ENCODE peak calls at places on chromosomes 7 and 10, in six cellular contexts. D, Y, X, A, N and W are unnamed samples.

GRCh38 chr10:73467210-73467609 is 28.6 kb downstream of the PPP3CB start:
- DNase-seq in D (no peak), Y (no peak), X (no peak), A (no peak), N (no peak), W (no peak)

GRCh38 chr7:3332308-3332707 is 31.3 kb downstream of the SDK1 start:
- DNase-seq in D (no peak), Y (no peak), X (no peak), A (no peak), N (no peak), W (no peak)

GRCh38 chr7:53638517-53638916 is 603.1 kb downstream of the POM121L12 start:
- DNase-seq in D (no peak), Y (no peak), X (no peak), A (no peak), N (no peak), W (no peak)

GRCh38 chr10:112950714-112951348 is 784 bp downstream of the TCF7L2 start:
- DNase-seq in D (no peak), Y (no peak), X (no peak), A (no peak), N (peak; percentile 46), W (no peak)

GRCh38 chr10:124003070-124003419 is 90.4 kb downstream of the CHST15 start:
- DNase-seq in D (no peak), Y (no peak), X (no peak), A (no peak), N (no peak), W (no peak)

GRCh38 chr7:135508853-135509588 is 881 bp downstream of the CNOT4 start:
- DNase-seq in D (peak; percentile 44), Y (no peak), X (no peak), A (peak; percentile 44), N (peak; percentile 31), W (peak; percentile 14)

GRCh38 chr10:113735913-113736312 is 15.6 kb upstream of the PLEKHS1 start:
- DNase-seq in D (peak; percentile 28), Y (no peak), X (no peak), A (peak; percentile 1), N (peak; percentile 44), W (peak; percentile 16)

GRCh38 chr7:29141981-29142380 is 4.4 kb downstream of the CPVL start:
- DNase-seq in D (no peak), Y (no peak), X (no peak), A (no peak), N (no peak), W (no peak)

GRCh38 chr10:3749597-3750351 is 35.2 kb downstream of the KLF6 start:
- DNase-seq in D (no peak), Y (no peak), X (peak; percentile 48), A (no peak), N (no peak), W (peak; percentile 20)

GRCh38 chr7:134936893-134937520 is 49.3 kb upstream of the AGBL3 start:
- DNase-seq in D (no peak), Y (no peak), X (no peak), A (no peak), N (no peak), W (no peak)

GRCh38 chr7:157003445-157004049 is 6.9 kb downstream of the MNX1 start:
- DNase-seq in D (no peak), Y (no peak), X (no peak), A (no peak), N (peak; percentile 82), W (no peak)

GRCh38 chr10:51368943-51369342 is 294.7 kb downstream of the PRKG1 start:
- DNase-seq in D (no peak), Y (no peak), X (no peak), A (no peak), N (no peak), W (no peak)

GRCh38 chr7:1883031-1883761 is 213.1 kb downstream of the ELFN1 start:
- DNase-seq in D (peak; percentile 80), Y (peak; percentile 99), X (peak; percentile 55), A (peak; percentile 17), N (no peak), W (peak; percentile 94)

GRCh38 chr7:115976651-115977050 is 53.9 kb downstream of the TFEC start:
- DNase-seq in D (no peak), Y (no peak), X (no peak), A (no peak), N (no peak), W (no peak)

GRCh38 chr7:134902058-134902457 is 84.2 kb upstream of the AGBL3 start:
- DNase-seq in D (no peak), Y (no peak), X (no peak), A (no peak), N (no peak), W (no peak)

GRCh38 chr7:107594961-107595737 is 15.1 kb downstream of the BCAP29 start:
- DNase-seq in D (peak; percentile 88), Y (peak; percentile 81), X (peak; percentile 79), A (no peak), N (no peak), W (peak; percentile 52)

GRCh38 chr10:19815478-19816419 is 483 bp upstream of the PLXDC2 start:
- DNase-seq in D (peak; percentile 72), Y (peak; percentile 94), X (no peak), A (no peak), N (peak; percentile 76), W (no peak)

GRCh38 chr10:103104721-103105120 is 88.4 kb downstream of the NT5C2 start:
- DNase-seq in D (no peak), Y (no peak), X (no peak), A (no peak), N (no peak), W (no peak)

GRCh38 chr10:129593953-129594352 is 126.9 kb downstream of the MGMT start:
- DNase-seq in D (no peak), Y (peak; percentile 2), X (no peak), A (no peak), N (no peak), W (no peak)